ENCODE peak calls at places on chromosomes 3 and 15, in nine cellular contexts. One of them, this sample, is unnamed.

GRCh38 chr15:57205999-57206398 is 170.3 kb upstream of the CGNL1 start:
- DNase-seq in AG20443: no peak
- DNase-seq in iPS-NIHi11: no peak
- DNase-seq in GM04504: no peak
- DNase-seq in tibial nerve: no peak
- DNase-seq in Daoy: no peak
- DNase-seq in nephron progenitor cell: no peak
- DNase-seq in cardiac fibroblast: no peak
- DNase-seq in NCI-H748 treated with DMSO at 0.1 percent for 48 hours: no peak
- DNase-seq in this sample: no peak

GRCh38 chr15:72979754-72980153 is 72.5 kb upstream of the NEO1 start:
- DNase-seq in NCI-H748 treated with DMSO at 0.1 percent for 48 hours: no peak
- DNase-seq in tibial nerve: no peak
- DNase-seq in iPS-NIHi11: no peak
- DNase-seq in GM04504: no peak
- DNase-seq in Daoy: no peak
- DNase-seq in nephron progenitor cell: no peak
- DNase-seq in AG20443: no peak
- DNase-seq in cardiac fibroblast: no peak
- DNase-seq in this sample: no peak

GRCh38 chr15:40053234-40054055 is 14.5 kb upstream of the SRP14 start:
- DNase-seq in Daoy: no peak
- DNase-seq in AG20443: no peak
- DNase-seq in iPS-NIHi11: no peak
- DNase-seq in tibial nerve: no peak
- DNase-seq in GM04504: no peak
- DNase-seq in cardiac fibroblast: no peak
- DNase-seq in nephron progenitor cell: no peak
- DNase-seq in NCI-H748 treated with DMSO at 0.1 percent for 48 hours: no peak
- DNase-seq in this sample: no peak

GRCh38 chr3:25266677-25267076 is 161.4 kb upstream of the RARB start:
- DNase-seq in GM04504: no peak
- DNase-seq in AG20443: no peak
- DNase-seq in Daoy: no peak
- DNase-seq in iPS-NIHi11: no peak
- DNase-seq in NCI-H748 treated with DMSO at 0.1 percent for 48 hours: no peak
- DNase-seq in cardiac fibroblast: no peak
- DNase-seq in tibial nerve: no peak
- DNase-seq in nephron progenitor cell: no peak
- DNase-seq in this sample: no peak

GRCh38 chr15:85407421-85408269 is 27.2 kb downstream of the AKAP13 start:
- DNase-seq in AG20443: peak
- DNase-seq in GM04504: peak
- DNase-seq in nephron progenitor cell: no peak
- DNase-seq in NCI-H748 treated with DMSO at 0.1 percent for 48 hours: no peak
- DNase-seq in cardiac fibroblast: peak
- DNase-seq in iPS-NIHi11: no peak
- DNase-seq in tibial nerve: no peak
- DNase-seq in Daoy: peak
- DNase-seq in this sample: peak

GRCh38 chr15:96329403-96329981 is 1.0 kb upstream of the NR2F2 start:
- DNase-seq in AG20443: no peak
- DNase-seq in NCI-H748 treated with DMSO at 0.1 percent for 48 hours: no peak
- DNase-seq in tibial nerve: no peak
- DNase-seq in nephron progenitor cell: no peak
- DNase-seq in Daoy: no peak
- DNase-seq in iPS-NIHi11: no peak
- DNase-seq in GM04504: no peak
- DNase-seq in cardiac fibroblast: no peak
- DNase-seq in this sample: no peak

GRCh38 chr15:96585634-96586386 is 255.3 kb downstream of the NR2F2 start:
- DNase-seq in Daoy: no peak
- DNase-seq in nephron progenitor cell: no peak
- DNase-seq in cardiac fibroblast: peak
- DNase-seq in tibial nerve: no peak
- DNase-seq in NCI-H748 treated with DMSO at 0.1 percent for 48 hours: no peak
- DNase-seq in iPS-NIHi11: peak
- DNase-seq in AG20443: peak
- DNase-seq in GM04504: no peak
- DNase-seq in this sample: peak

GRCh38 chr3:40661285-40661684 is 136.5 kb downstream of the ZNF621 start:
- DNase-seq in tibial nerve: no peak
- DNase-seq in GM04504: no peak
- DNase-seq in nephron progenitor cell: no peak
- DNase-seq in Daoy: no peak
- DNase-seq in NCI-H748 treated with DMSO at 0.1 percent for 48 hours: no peak
- DNase-seq in AG20443: no peak
- DNase-seq in cardiac fibroblast: no peak
- DNase-seq in iPS-NIHi11: no peak
- DNase-seq in this sample: no peak

GRCh38 chr3:8443829-8444791 is 57.5 kb upstream of the LMCD1 start:
- DNase-seq in NCI-H748 treated with DMSO at 0.1 percent for 48 hours: peak
- DNase-seq in AG20443: peak
- DNase-seq in GM04504: peak
- DNase-seq in nephron progenitor cell: peak
- DNase-seq in Daoy: peak
- DNase-seq in iPS-NIHi11: peak
- DNase-seq in cardiac fibroblast: peak
- DNase-seq in tibial nerve: peak
- DNase-seq in this sample: peak

GRCh38 chr3:193879864-193880242 is 256.1 kb upstream of the HES1 start:
- DNase-seq in cardiac fibroblast: no peak
- DNase-seq in iPS-NIHi11: no peak
- DNase-seq in GM04504: no peak
- DNase-seq in NCI-H748 treated with DMSO at 0.1 percent for 48 hours: no peak
- DNase-seq in nephron progenitor cell: no peak
- DNase-seq in tibial nerve: no peak
- DNase-seq in Daoy: no peak
- DNase-seq in AG20443: no peak
- DNase-seq in this sample: no peak

GRCh38 chr3:16485024-16485992 is 28.2 kb downstream of the RFTN1 start:
- DNase-seq in AG20443: no peak
- DNase-seq in nephron progenitor cell: no peak
- DNase-seq in NCI-H748 treated with DMSO at 0.1 percent for 48 hours: no peak
- DNase-seq in cardiac fibroblast: no peak
- DNase-seq in iPS-NIHi11: no peak
- DNase-seq in GM04504: no peak
- DNase-seq in Daoy: no peak
- DNase-seq in tibial nerve: no peak
- DNase-seq in this sample: peak

GRCh38 chr3:45915518-45916231 is 27.6 kb upstream of the CXCR6 start:
- DNase-seq in AG20443: peak
- DNase-seq in nephron progenitor cell: no peak
- DNase-seq in cardiac fibroblast: peak
- DNase-seq in Daoy: peak
- DNase-seq in GM04504: peak
- DNase-seq in iPS-NIHi11: peak
- DNase-seq in NCI-H748 treated with DMSO at 0.1 percent for 48 hours: no peak
- DNase-seq in tibial nerve: no peak
- DNase-seq in this sample: peak

GRCh38 chr3:170761103-170761502 is 108.9 kb downstream of the RPL22L1 start:
- DNase-seq in cardiac fibroblast: no peak
- DNase-seq in NCI-H748 treated with DMSO at 0.1 percent for 48 hours: no peak
- DNase-seq in tibial nerve: no peak
- DNase-seq in GM04504: no peak
- DNase-seq in nephron progenitor cell: no peak
- DNase-seq in Daoy: no peak
- DNase-seq in iPS-NIHi11: no peak
- DNase-seq in AG20443: no peak
- DNase-seq in this sample: no peak

GRCh38 chr3:72683068-72683467 is 165.2 kb downstream of the SHQ1 start:
- DNase-seq in Daoy: no peak
- DNase-seq in nephron progenitor cell: no peak
- DNase-seq in NCI-H748 treated with DMSO at 0.1 percent for 48 hours: peak
- DNase-seq in tibial nerve: no peak
- DNase-seq in GM04504: no peak
- DNase-seq in cardiac fibroblast: no peak
- DNase-seq in AG20443: no peak
- DNase-seq in iPS-NIHi11: no peak
- DNase-seq in this sample: no peak

GRCh38 chr3:20405731-20406130 is 219.7 kb upstream of the SGO1 start:
- DNase-seq in GM04504: peak
- DNase-seq in iPS-NIHi11: no peak
- DNase-seq in tibial nerve: no peak
- DNase-seq in cardiac fibroblast: peak
- DNase-seq in nephron progenitor cell: no peak
- DNase-seq in Daoy: no peak
- DNase-seq in NCI-H748 treated with DMSO at 0.1 percent for 48 hours: no peak
- DNase-seq in AG20443: peak
- DNase-seq in this sample: peak